ENCODE peak calls at places on chromosome 2, in eight cellular contexts. H, N, G, B, M, J, A and I are unnamed samples.

GRCh38 chr2:229714736-229715541 is 584 bp upstream of the DNER start:
- DNase-seq in G (peak; percentile 78), J (peak; percentile 59), A (peak; percentile 66), H (peak; percentile 25), N (no peak), B (no peak), M (peak; percentile 63), I (peak; percentile 68)

GRCh38 chr2:238143239-238143951 is 4.9 kb downstream of the KLHL30 start:
- DNase-seq in H (peak; percentile 56), A (no peak), G (peak; percentile 35), N (peak; percentile 68), B (no peak), J (peak; percentile 78), M (peak; percentile 67), I (peak; percentile 95)

GRCh38 chr2:228224410-228224809 is 42.9 kb upstream of the SPHKAP start:
- DNase-seq in G (no peak), A (no peak), N (no peak), J (peak; percentile 36), B (no peak), H (no peak), M (no peak), I (peak; percentile 19)

GRCh38 chr2:121722479-121722878 is 14.2 kb downstream of the NIFK start:
- DNase-seq in J (peak; percentile 85), M (no peak), B (no peak), A (no peak), N (peak; percentile 35), G (peak; percentile 19), H (peak; percentile 84), I (peak; percentile 92)

GRCh38 chr2:23658466-23658942 is 268.4 kb downstream of the ATAD2B start:
- DNase-seq in M (no peak), H (no peak), N (no peak), J (no peak), A (peak; percentile 75), G (peak; percentile 32), B (no peak), I (peak; percentile 59)

GRCh38 chr2:203951366-203951902 is 14.9 kb downstream of the ICOS start:
- DNase-seq in N (no peak), B (no peak), J (no peak), M (no peak), A (no peak), H (no peak), G (no peak), I (no peak)

GRCh38 chr2:46002507-46002883 is 294.7 kb upstream of the EPAS1 start:
- DNase-seq in N (peak; percentile 78), J (no peak), B (no peak), A (no peak), H (peak; percentile 46), M (no peak), G (peak; percentile 72), I (peak; percentile 9)

GRCh38 chr2:161033059-161033660 is 127.1 kb upstream of the TANK start:
- DNase-seq in A (no peak), H (peak; percentile 76), N (no peak), B (no peak), M (no peak), G (no peak), J (peak; percentile 64), I (no peak)

GRCh38 chr2:64932327-64933216 is 56.6 kb upstream of the SLC1A4 start:
- DNase-seq in H (no peak), M (no peak), N (no peak), G (no peak), B (no peak), A (no peak), J (no peak), I (no peak)

GRCh38 chr2:68980956-68981355 is 6.5 kb downstream of the GKN1 start:
- DNase-seq in B (no peak), N (no peak), J (no peak), M (no peak), H (no peak), A (no peak), G (no peak), I (peak; percentile 22)

GRCh38 chr2:235695602-235695895 is 201.7 kb downstream of the AGAP1 start:
- DNase-seq in M (no peak), B (no peak), N (no peak), H (no peak), A (no peak), G (no peak), J (no peak), I (no peak)